ENCODE peak calls at places on chromosomes 7 and 10, in eight cellular contexts. One of them, this sample, is unnamed.

GRCh38 chr7:137890449-137890916 is 43.7 kb upstream of the DGKI start:
- DNase-seq in substantia nigra: no peak
- DNase-seq in stimulated activated CD4-positive, alpha-beta T cell treated with anti-CD3 and anti-CD28 coated beads, Interleukin-1b, Interleukin-23, amount 100 ng/mL, for 24 hours: no peak
- DNase-seq in uterus: no peak
- DNase-seq in T-helper 9 cell: no peak
- DNase-seq in NCI-H460: no peak
- DNase-seq in GM19239: no peak
- DNase-seq in left cardiac atrium: peak
- DNase-seq in this sample: no peak

GRCh38 chr7:104791065-104791464 is 222.9 kb upstream of the KMT2E start:
- DNase-seq in substantia nigra: peak
- DNase-seq in stimulated activated CD4-positive, alpha-beta T cell treated with anti-CD3 and anti-CD28 coated beads, Interleukin-1b, Interleukin-23, amount 100 ng/mL, for 24 hours: no peak
- DNase-seq in uterus: no peak
- DNase-seq in T-helper 9 cell: no peak
- DNase-seq in NCI-H460: no peak
- DNase-seq in GM19239: no peak
- DNase-seq in left cardiac atrium: no peak
- DNase-seq in this sample: no peak

GRCh38 chr7:84547326-84547725 is 352.7 kb upstream of the SEMA3A start:
- DNase-seq in substantia nigra: no peak
- DNase-seq in stimulated activated CD4-positive, alpha-beta T cell treated with anti-CD3 and anti-CD28 coated beads, Interleukin-1b, Interleukin-23, amount 100 ng/mL, for 24 hours: no peak
- DNase-seq in uterus: no peak
- DNase-seq in T-helper 9 cell: no peak
- DNase-seq in NCI-H460: no peak
- DNase-seq in GM19239: no peak
- DNase-seq in left cardiac atrium: no peak
- DNase-seq in this sample: no peak

GRCh38 chr7:157856873-157857577 is 520.2 kb downstream of the DNAJB6 start:
- DNase-seq in substantia nigra: no peak
- DNase-seq in stimulated activated CD4-positive, alpha-beta T cell treated with anti-CD3 and anti-CD28 coated beads, Interleukin-1b, Interleukin-23, amount 100 ng/mL, for 24 hours: no peak
- DNase-seq in uterus: no peak
- DNase-seq in T-helper 9 cell: no peak
- DNase-seq in NCI-H460: no peak
- DNase-seq in GM19239: no peak
- DNase-seq in left cardiac atrium: no peak
- DNase-seq in this sample: no peak

GRCh38 chr7:124996778-124997177 is 67.2 kb upstream of the POT1 start:
- DNase-seq in substantia nigra: no peak
- DNase-seq in stimulated activated CD4-positive, alpha-beta T cell treated with anti-CD3 and anti-CD28 coated beads, Interleukin-1b, Interleukin-23, amount 100 ng/mL, for 24 hours: no peak
- DNase-seq in uterus: no peak
- DNase-seq in T-helper 9 cell: no peak
- DNase-seq in NCI-H460: peak
- DNase-seq in GM19239: no peak
- DNase-seq in left cardiac atrium: no peak
- DNase-seq in this sample: no peak

GRCh38 chr10:106136175-106136574 is 1028.3 kb downstream of the SORCS1 start:
- DNase-seq in substantia nigra: no peak
- DNase-seq in stimulated activated CD4-positive, alpha-beta T cell treated with anti-CD3 and anti-CD28 coated beads, Interleukin-1b, Interleukin-23, amount 100 ng/mL, for 24 hours: no peak
- DNase-seq in uterus: no peak
- DNase-seq in T-helper 9 cell: no peak
- DNase-seq in NCI-H460: no peak
- DNase-seq in GM19239: no peak
- DNase-seq in left cardiac atrium: no peak
- DNase-seq in this sample: no peak

GRCh38 chr7:45036801-45037200 is 36.8 kb downstream of the CCM2 start:
- DNase-seq in substantia nigra: no peak
- DNase-seq in stimulated activated CD4-positive, alpha-beta T cell treated with anti-CD3 and anti-CD28 coated beads, Interleukin-1b, Interleukin-23, amount 100 ng/mL, for 24 hours: no peak
- DNase-seq in uterus: no peak
- DNase-seq in T-helper 9 cell: no peak
- DNase-seq in NCI-H460: no peak
- DNase-seq in GM19239: no peak
- DNase-seq in left cardiac atrium: no peak
- DNase-seq in this sample: no peak

GRCh38 chr7:130292682-130293257 is at the start of gene CPA4:
- DNase-seq in substantia nigra: no peak
- DNase-seq in stimulated activated CD4-positive, alpha-beta T cell treated with anti-CD3 and anti-CD28 coated beads, Interleukin-1b, Interleukin-23, amount 100 ng/mL, for 24 hours: no peak
- DNase-seq in uterus: no peak
- DNase-seq in T-helper 9 cell: no peak
- DNase-seq in NCI-H460: peak
- DNase-seq in GM19239: no peak
- DNase-seq in left cardiac atrium: peak
- DNase-seq in this sample: no peak

GRCh38 chr7:4610768-4611467 is 71.2 kb upstream of the FOXK1 start:
- DNase-seq in substantia nigra: peak
- DNase-seq in stimulated activated CD4-positive, alpha-beta T cell treated with anti-CD3 and anti-CD28 coated beads, Interleukin-1b, Interleukin-23, amount 100 ng/mL, for 24 hours: peak
- DNase-seq in uterus: peak
- DNase-seq in T-helper 9 cell: peak
- DNase-seq in NCI-H460: peak
- DNase-seq in GM19239: peak
- DNase-seq in left cardiac atrium: no peak
- DNase-seq in this sample: peak

GRCh38 chr10:76303682-76304316 is 872.4 kb downstream of the LRMDA start:
- DNase-seq in substantia nigra: peak
- DNase-seq in stimulated activated CD4-positive, alpha-beta T cell treated with anti-CD3 and anti-CD28 coated beads, Interleukin-1b, Interleukin-23, amount 100 ng/mL, for 24 hours: peak
- DNase-seq in uterus: peak
- DNase-seq in T-helper 9 cell: no peak
- DNase-seq in NCI-H460: peak
- DNase-seq in GM19239: no peak
- DNase-seq in left cardiac atrium: peak
- DNase-seq in this sample: peak

GRCh38 chr10:11488126-11488525 is 123.3 kb downstream of the USP6NL start:
- DNase-seq in substantia nigra: no peak
- DNase-seq in stimulated activated CD4-positive, alpha-beta T cell treated with anti-CD3 and anti-CD28 coated beads, Interleukin-1b, Interleukin-23, amount 100 ng/mL, for 24 hours: no peak
- DNase-seq in uterus: no peak
- DNase-seq in T-helper 9 cell: no peak
- DNase-seq in NCI-H460: no peak
- DNase-seq in GM19239: no peak
- DNase-seq in left cardiac atrium: no peak
- DNase-seq in this sample: no peak

GRCh38 chr10:10516731-10517130 is 500.9 kb upstream of the CELF2 start:
- DNase-seq in substantia nigra: no peak
- DNase-seq in stimulated activated CD4-positive, alpha-beta T cell treated with anti-CD3 and anti-CD28 coated beads, Interleukin-1b, Interleukin-23, amount 100 ng/mL, for 24 hours: no peak
- DNase-seq in uterus: no peak
- DNase-seq in T-helper 9 cell: no peak
- DNase-seq in NCI-H460: no peak
- DNase-seq in GM19239: no peak
- DNase-seq in left cardiac atrium: no peak
- DNase-seq in this sample: no peak

GRCh38 chr10:76721891-76722505 is 915.6 kb downstream of the KCNMA1 start:
- DNase-seq in substantia nigra: no peak
- DNase-seq in stimulated activated CD4-positive, alpha-beta T cell treated with anti-CD3 and anti-CD28 coated beads, Interleukin-1b, Interleukin-23, amount 100 ng/mL, for 24 hours: no peak
- DNase-seq in uterus: no peak
- DNase-seq in T-helper 9 cell: no peak
- DNase-seq in NCI-H460: no peak
- DNase-seq in GM19239: no peak
- DNase-seq in left cardiac atrium: no peak
- DNase-seq in this sample: no peak

GRCh38 chr7:27168265-27168947 is 3.1 kb upstream of the HOXA9 start:
- DNase-seq in substantia nigra: no peak
- DNase-seq in stimulated activated CD4-positive, alpha-beta T cell treated with anti-CD3 and anti-CD28 coated beads, Interleukin-1b, Interleukin-23, amount 100 ng/mL, for 24 hours: no peak
- DNase-seq in uterus: peak
- DNase-seq in T-helper 9 cell: no peak
- DNase-seq in NCI-H460: no peak
- DNase-seq in GM19239: no peak
- DNase-seq in left cardiac atrium: peak
- DNase-seq in this sample: peak

This sample was measured in kidney.